ENCODE peak calls at places on chromosomes 6 and 20, in seven cellular contexts. W is right lobe of liver, E is ascending aorta, K is PC-9, U is glutamatergic neuron, D is progenitor cell of endocrine pancreas, N is IMR-90. T is an unnamed sample.

GRCh38 chr6:43149260-43149659 is 21.8 kb upstream of the SRF start:
- DNase-seq in W (no peak), E (no peak), K (no peak), U (no peak), D (no peak), N (peak), T (no peak)

GRCh38 chr20:11766961-11767360 is 150.7 kb upstream of the BTBD3 start:
- DNase-seq in W (no peak), E (no peak), K (no peak), U (no peak), D (no peak), N (peak), T (no peak)

GRCh38 chr6:132190097-132190814 is 211.0 kb downstream of the MOXD1 start:
- DNase-seq in W (no peak), E (no peak), K (no peak), U (no peak), D (no peak), N (peak), T (no peak)

GRCh38 chr6:150924808-150925654 is 59.5 kb downstream of the MTHFD1L start:
- DNase-seq in W (no peak), E (no peak), K (no peak), U (no peak), D (no peak), N (peak), T (no peak)

GRCh38 chr6:6556738-6557503 is 31.6 kb upstream of the LY86 start:
- DNase-seq in W (no peak), E (no peak), K (peak), U (peak), D (peak), N (peak), T (peak)

GRCh38 chr6:154478021-154478651 is 32.3 kb downstream of the CNKSR3 start:
- DNase-seq in W (peak), E (no peak), K (no peak), U (no peak), D (no peak), N (peak), T (peak)

GRCh38 chr20:14142964-14143627 is 147.8 kb downstream of the MACROD2 start:
- DNase-seq in W (no peak), E (no peak), K (no peak), U (no peak), D (no peak), N (peak), T (no peak)

GRCh38 chr6:38095054-38095453 is 275.5 kb downstream of the ZFAND3 start:
- DNase-seq in W (no peak), E (no peak), K (no peak), U (no peak), D (no peak), N (peak), T (no peak)

GRCh38 chr6:27545271-27546046 is 72.6 kb upstream of the ZNF184 start:
- DNase-seq in W (no peak), E (no peak), K (peak), U (no peak), D (no peak), N (peak), T (peak)

GRCh38 chr6:139605350-139605749 is 230.9 kb upstream of the CITED2 start:
- DNase-seq in W (no peak), E (no peak), K (no peak), U (no peak), D (no peak), N (peak), T (no peak)

GRCh38 chr6:37373822-37374514 is 20.2 kb downstream of the RNF8 start:
- DNase-seq in W (no peak), E (no peak), K (no peak), U (no peak), D (no peak), N (no peak), T (no peak)

GRCh38 chr6:31267504-31268371 is 4.2 kb downstream of the HLA-C start:
- DNase-seq in W (no peak), E (no peak), K (no peak), U (peak), D (no peak), N (no peak), T (no peak)

GRCh38 chr20:15895560-15896084 is 677.6 kb downstream of the KIF16B start:
- DNase-seq in W (no peak), E (no peak), K (no peak), U (no peak), D (no peak), N (no peak), T (no peak)

GRCh38 chr6:19851273-19852089 is 14.3 kb downstream of the ID4 start:
- DNase-seq in W (no peak), E (no peak), K (peak), U (no peak), D (no peak), N (peak), T (peak)

GRCh38 chr20:46894971-46895905 is 595 bp downstream of the EYA2 start:
- DNase-seq in W (peak), E (no peak), K (no peak), U (peak), D (peak), N (peak), T (peak)

GRCh38 chr6:113364781-113365545 is 492.2 kb upstream of the MARCKS start:
- DNase-seq in W (no peak), E (no peak), K (no peak), U (no peak), D (no peak), N (peak), T (no peak)

GRCh38 chr20:59163641-59164530 is at the start of gene ZNF831:
- DNase-seq in W (no peak), E (no peak), K (no peak), U (no peak), D (no peak), N (no peak), T (no peak)

GRCh38 chr20:61699184-61700066 is 366.3 kb downstream of the TAF4 start:
- DNase-seq in W (no peak), E (no peak), K (no peak), U (peak), D (no peak), N (no peak), T (no peak)

GRCh38 chr20:52193133-52193532 is 1.6 kb upstream of the ZFP64 start:
- DNase-seq in W (no peak), E (no peak), K (no peak), U (no peak), D (no peak), N (no peak), T (no peak)

GRCh38 chr6:149852881-149853280 is 11.3 kb downstream of the LRP11 start:
- DNase-seq in W (no peak), E (no peak), K (no peak), U (no peak), D (no peak), N (no peak), T (no peak)

GRCh38 chr20:8244637-8245036 is 112.6 kb downstream of the PLCB1 start:
- DNase-seq in W (no peak), E (no peak), K (no peak), U (no peak), D (no peak), N (peak), T (no peak)

GRCh38 chr6:170227521-170227983 is 63.3 kb downstream of the DLL1 start:
- DNase-seq in W (peak), E (no peak), K (no peak), U (no peak), D (no peak), N (no peak), T (no peak)

GRCh38 chr20:37344506-37345338 is 1.2 kb upstream of the SRC start:
- DNase-seq in W (no peak), E (no peak), K (peak), U (no peak), D (peak), N (no peak), T (no peak)

GRCh38 chr6:159467473-159468041 is 225.5 kb downstream of the SOD2 start:
- DNase-seq in W (no peak), E (no peak), K (no peak), U (no peak), D (no peak), N (no peak), T (no peak)

GRCh38 chr6:90403489-90404381 is 107.1 kb upstream of the BACH2 start:
- DNase-seq in W (no peak), E (no peak), K (peak), U (no peak), D (no peak), N (peak), T (peak)

GRCh38 chr6:118722820-118723526 is 71.6 kb upstream of the CEP85L start:
- DNase-seq in W (no peak), E (no peak), K (no peak), U (no peak), D (no peak), N (peak), T (no peak)

GRCh38 chr6:148635070-148635743 is 111.6 kb upstream of the UST start:
- DNase-seq in W (no peak), E (no peak), K (no peak), U (no peak), D (no peak), N (no peak), T (no peak)

GRCh38 chr6:53494076-53494475 is 50.8 kb downstream of the GCLC start:
- DNase-seq in W (no peak), E (no peak), K (no peak), U (no peak), D (no peak), N (peak), T (no peak)

GRCh38 chr6:132598473-132598872 is 8.9 kb upstream of the TAAR5 start:
- DNase-seq in W (peak), E (no peak), K (no peak), U (no peak), D (no peak), N (no peak), T (peak)

GRCh38 chr6:9272671-9273070 is 837.3 kb upstream of the SLC35B3 start:
- DNase-seq in W (no peak), E (no peak), K (no peak), U (no peak), D (no peak), N (no peak), T (no peak)

GRCh38 chr6:150464966-150465365 is 96.2 kb downstream of the IYD start:
- DNase-seq in W (no peak), E (no peak), K (no peak), U (no peak), D (no peak), N (no peak), T (no peak)

GRCh38 chr6:132893772-132894490 is 79.6 kb downstream of the RPS12 start:
- DNase-seq in W (no peak), E (no peak), K (no peak), U (no peak), D (no peak), N (peak), T (no peak)

GRCh38 chr6:14571001-14571400 is 453.4 kb downstream of the CD83 start:
- DNase-seq in W (no peak), E (no peak), K (no peak), U (no peak), D (no peak), N (no peak), T (no peak)

GRCh38 chr6:158962371-158962770 is 37.6 kb downstream of the RSPH3 start:
- DNase-seq in W (no peak), E (no peak), K (no peak), U (no peak), D (no peak), N (no peak), T (no peak)

GRCh38 chr6:5851261-5851757 is 155.4 kb downstream of the NRN1 start:
- DNase-seq in W (no peak), E (no peak), K (peak), U (peak), D (peak), N (no peak), T (peak)

GRCh38 chr6:6803180-6803978 is 214.9 kb downstream of the LY86 start:
- DNase-seq in W (no peak), E (no peak), K (peak), U (no peak), D (no peak), N (no peak), T (no peak)

GRCh38 chr6:136415351-136416005 is 125.8 kb upstream of the BCLAF1 start:
- DNase-seq in W (no peak), E (no peak), K (no peak), U (no peak), D (no peak), N (peak), T (no peak)

DNA sequence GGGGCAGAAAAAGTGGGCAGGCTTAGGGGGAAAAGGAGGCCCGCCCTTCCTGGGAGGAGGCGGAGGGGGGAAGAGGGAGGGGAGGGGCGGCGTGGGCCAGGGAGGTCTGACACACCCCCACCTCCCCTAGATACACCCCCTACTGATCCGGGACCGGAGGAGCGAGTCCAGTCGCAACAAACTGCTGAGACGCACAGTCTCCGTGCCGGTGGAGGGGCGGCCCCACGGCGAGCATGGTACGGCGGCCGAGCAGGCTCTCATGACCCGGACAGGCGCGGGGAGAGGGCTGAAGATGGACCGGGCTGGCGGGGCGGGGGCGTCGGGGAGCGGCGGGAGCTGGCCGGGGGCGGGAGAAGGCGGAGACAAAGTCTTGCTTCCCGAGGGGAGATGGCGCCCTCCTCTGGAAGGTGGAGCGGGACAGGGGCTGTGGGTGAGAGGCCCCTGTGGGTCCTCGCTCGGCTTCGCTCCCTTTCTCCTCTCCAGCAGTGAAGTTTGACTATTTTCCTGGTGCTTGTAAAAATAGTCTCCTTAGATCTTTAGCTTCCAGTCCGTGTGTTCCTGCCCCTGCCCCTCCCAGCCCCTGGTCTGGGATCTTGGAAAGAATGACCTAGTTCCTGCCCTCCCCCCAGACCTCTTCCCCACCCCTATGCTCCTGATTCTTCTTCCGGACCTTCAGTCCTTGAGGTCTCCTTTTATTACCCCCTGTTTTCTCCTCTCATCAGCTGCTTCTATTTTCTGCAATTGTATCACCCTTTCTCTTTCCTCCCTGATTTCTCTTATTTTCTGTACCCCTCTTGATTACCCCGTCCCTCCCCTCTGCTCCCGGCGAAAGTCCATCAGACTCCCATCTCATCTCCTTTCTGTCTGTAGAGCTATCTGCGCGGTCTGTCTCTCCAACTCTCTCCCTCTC is 6.1 kb downstream of the SYNGAP1 start:
- DNase-seq in W (peak), E (peak), K (peak), U (peak), D (peak), N (peak), T (peak)
- TF ChIP-seq CTCF in W (peak), E (peak), K (peak), U (no peak), D (peak), N (peak), T (peak)

DNA sequence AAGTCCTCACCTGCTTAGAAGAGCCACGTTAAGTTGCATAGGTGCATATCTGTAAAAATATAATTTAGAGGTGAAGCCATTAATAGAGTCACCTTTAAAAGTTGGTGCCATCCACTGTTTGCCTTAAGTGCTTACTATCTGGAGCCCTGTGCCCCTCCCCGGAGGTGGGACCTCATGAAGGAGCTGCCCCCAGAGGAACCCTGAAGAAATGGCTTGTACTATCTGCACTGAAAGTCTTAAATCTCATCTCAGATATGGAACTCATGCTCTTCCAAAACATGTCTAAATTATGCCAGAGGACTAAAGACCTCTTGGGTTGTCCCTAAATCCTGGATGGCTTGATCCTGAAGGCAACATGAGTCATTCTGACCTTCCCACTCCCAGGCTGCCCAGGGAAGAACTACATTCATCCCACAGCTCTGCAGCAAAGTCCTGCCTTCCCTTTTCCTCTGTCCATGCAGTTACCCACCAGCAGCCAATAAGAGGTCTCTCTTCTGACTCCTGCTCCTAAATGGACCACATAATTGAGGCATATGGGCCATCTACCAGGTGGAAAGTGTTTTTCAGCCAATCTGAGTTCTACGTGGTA is 85.3 kb downstream of the ASXL1 start:
- DNase-seq in W (no peak), E (no peak), K (no peak), U (no peak), D (no peak), N (no peak), T (no peak)
- TF ChIP-seq CTCF in W (no peak), E (no peak), K (no peak), U (no peak), D (no peak), N (no peak), T (no peak)

GRCh38 chr6:84685983-84686584 is 78.3 kb downstream of the TBX18 start:
- DNase-seq in W (no peak), E (no peak), K (no peak), U (no peak), D (no peak), N (peak), T (no peak)
- TF ChIP-seq CTCF in W (peak), E (peak), K (peak), U (peak), D (peak), N (peak), T (peak)

GRCh38 chr20:62708591-62709536 is at the start of gene NTSR1:
- DNase-seq in W (no peak), E (no peak), K (no peak), U (peak), D (no peak), N (no peak), T (peak)
- TF ChIP-seq CTCF in W (no peak), E (no peak), K (no peak), U (no peak), D (no peak), N (peak), T (no peak)

GRCh38 chr6:137923866-137924616 is 57.0 kb downstream of the TNFAIP3 start:
- DNase-seq in W (no peak), E (no peak), K (no peak), U (no peak), D (no peak), N (no peak), T (no peak)

GRCh38 chr6:137919512-137919823 is 52.4 kb downstream of the TNFAIP3 start:
- DNase-seq in W (no peak), E (no peak), K (no peak), U (no peak), D (no peak), N (no peak), T (no peak)

GRCh38 chr6:137920331-137920730 is 53.3 kb downstream of the TNFAIP3 start:
- DNase-seq in W (no peak), E (no peak), K (no peak), U (no peak), D (no peak), N (no peak), T (no peak)

GRCh38 chr6:137919837-137920304 is 52.8 kb downstream of the TNFAIP3 start:
- DNase-seq in W (no peak), E (no peak), K (no peak), U (no peak), D (no peak), N (no peak), T (no peak)

DNA sequence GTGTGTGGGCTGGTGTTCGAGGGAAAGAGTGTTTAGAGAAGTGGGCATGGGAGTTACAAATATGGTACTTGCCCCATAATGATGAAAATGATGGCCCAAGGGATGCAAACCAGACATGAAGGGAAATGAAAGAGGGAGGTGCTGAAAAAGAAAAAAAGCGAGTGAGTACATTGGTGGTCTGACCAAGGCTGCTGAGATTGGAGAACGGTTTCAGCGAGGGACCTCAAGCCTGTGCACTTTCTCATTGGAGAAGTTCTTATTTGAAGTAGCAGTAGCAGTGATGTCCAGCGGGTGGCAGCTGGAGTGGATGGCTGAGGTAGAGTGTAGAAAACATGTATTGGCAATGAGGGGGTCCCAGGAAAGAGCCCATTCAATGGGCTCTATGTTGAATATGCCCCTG is 54.8 kb downstream of the TNFAIP3 start:
- DNase-seq in W (no peak), E (no peak), K (no peak), U (no peak), D (no peak), N (no peak), T (no peak)
- TF ChIP-seq CTCF in W (peak), E (no peak), K (no peak), U (no peak), D (peak), N (no peak), T (no peak)

DNA sequence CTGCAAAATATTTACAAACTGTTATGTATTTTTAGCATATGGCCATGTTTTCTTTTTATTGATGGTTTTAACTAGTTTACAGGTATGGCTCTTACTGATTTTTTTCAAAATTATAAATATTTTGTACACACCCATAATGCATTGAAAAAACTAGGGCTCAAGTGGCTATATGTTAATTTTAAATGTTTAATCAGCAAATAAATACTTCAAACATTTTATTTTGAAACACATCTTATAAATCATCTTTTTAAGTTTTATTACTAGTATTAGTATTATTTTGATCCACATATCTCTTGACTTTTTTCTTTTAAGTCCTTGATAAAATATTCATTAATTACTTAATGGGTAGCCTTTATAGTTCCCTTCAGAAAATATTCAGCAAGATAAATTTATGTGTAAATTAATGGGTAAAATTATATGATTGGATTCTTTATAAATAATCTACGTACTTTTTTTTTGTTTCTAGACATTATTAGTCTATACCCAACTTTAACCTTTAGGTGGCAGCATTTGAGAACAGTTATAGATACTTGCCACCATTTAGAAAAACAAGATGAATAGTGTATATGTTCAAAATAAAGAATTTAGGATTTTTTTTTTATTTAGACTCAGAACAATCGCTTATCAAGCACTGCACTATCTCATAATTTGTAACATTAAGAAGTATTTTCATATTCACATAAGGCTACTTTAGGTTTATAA is 241.9 kb downstream of the ADGRB3 start:
- DNase-seq in W (no peak), E (no peak), K (no peak), U (no peak), D (no peak), N (peak), T (no peak)
- TF ChIP-seq CTCF in W (peak), E (no peak), K (peak), U (peak), D (peak), N (peak), T (peak)

T was measured in nephron progenitor cell.